ENCODE peak calls at places on chromosomes 11 and 22, in six cellular contexts. P, I, A, G, Z and Q are unnamed samples.

GRCh38 chr11:93020248-93021088 is 51.0 kb downstream of the MTNR1B start:
- DNase-seq in G (no peak), Z (no peak), P (no peak), A (no peak), I (peak; percentile 61), Q (no peak)

GRCh38 chr11:363948-364761 is 5.1 kb upstream of the B4GALNT4 start:
- DNase-seq in Z (peak; percentile 61), P (peak; percentile 47), A (peak; percentile 61), I (peak; percentile 46), G (no peak), Q (peak; percentile 66)

GRCh38 chr11:102226702-102227101 is 90.6 kb upstream of the BIRC3 start:
- DNase-seq in P (no peak), G (no peak), Z (no peak), I (peak; percentile 24), A (no peak), Q (no peak)

GRCh38 chr22:28379075-28379806 is 300.4 kb downstream of the TTC28 start:
- DNase-seq in P (no peak), G (no peak), Z (no peak), I (no peak), A (no peak), Q (no peak)

GRCh38 chr11:35709386-35709785 is 46.8 kb downstream of the TRIM44 start:
- DNase-seq in I (no peak), G (peak; percentile 47), P (no peak), Z (no peak), A (no peak), Q (no peak)

GRCh38 chr11:102560555-102561011 is 30.0 kb upstream of the MMP7 start:
- DNase-seq in I (peak; percentile 42), G (no peak), A (no peak), P (peak; percentile 17), Z (peak; percentile 63), Q (no peak)

GRCh38 chr11:34501500-34501899 is 12.1 kb downstream of the ELF5 start:
- DNase-seq in G (no peak), Z (peak; percentile 94), I (no peak), P (no peak), A (no peak), Q (no peak)

GRCh38 chr22:38467904-38468760 is at the start of gene KDELR3:
- DNase-seq in I (no peak), G (no peak), Z (peak; percentile 94), A (peak; percentile 37), P (no peak), Q (peak; percentile 60)

GRCh38 chr22:41237707-41238569 is 2.8 kb downstream of the CHADL start:
- DNase-seq in P (peak; percentile 86), A (peak; percentile 75), I (no peak), G (peak; percentile 48), Z (peak; percentile 56), Q (peak; percentile 80)

GRCh38 chr11:12546122-12546521 is 128.1 kb upstream of the TEAD1 start:
- DNase-seq in G (no peak), I (no peak), P (no peak), A (no peak), Z (no peak), Q (no peak)

GRCh38 chr22:29202231-29203192 is 3.2 kb upstream of the EMID1 start:
- DNase-seq in G (no peak), A (peak; percentile 11), Z (peak; percentile 56), P (no peak), I (no peak), Q (peak; percentile 34)

GRCh38 chr11:584287-584686 is 8.0 kb downstream of the PHRF1 start:
- DNase-seq in I (no peak), Z (no peak), P (no peak), G (no peak), A (no peak), Q (no peak)

GRCh38 chr11:67351275-67352005 is 1.9 kb downstream of the POLD4 start:
- DNase-seq in A (peak; percentile 69), Z (peak; percentile 83), P (peak; percentile 69), I (no peak), G (peak; percentile 22), Q (peak; percentile 73)

GRCh38 chr22:48429621-48430020 is 1398.1 kb downstream of the BRD1 start:
- DNase-seq in A (no peak), I (no peak), P (no peak), Z (no peak), G (no peak), Q (no peak)

GRCh38 chr22:29979645-29980303 is 96.8 kb downstream of the MTMR3 start:
- DNase-seq in G (no peak), P (no peak), Z (peak; percentile 35), A (no peak), I (no peak), Q (no peak)

GRCh38 chr11:113387605-113388211 is at the start of gene ANKK1:
- DNase-seq in A (no peak), Z (no peak), G (no peak), I (no peak), P (no peak), Q (no peak)

GRCh38 chr11:27018902-27019544 is 21.6 kb upstream of the BBOX1 start:
- DNase-seq in A (no peak), Z (no peak), P (no peak), I (no peak), G (no peak), Q (no peak)

GRCh38 chr11:34680918-34681554 is 60.1 kb downstream of the EHF start:
- DNase-seq in Z (peak; percentile 72), P (no peak), I (peak; percentile 53), G (no peak), A (no peak), Q (no peak)

GRCh38 chr11:43687120-43687791 is 6.7 kb downstream of the HSD17B12 start:
- DNase-seq in G (no peak), P (no peak), I (no peak), A (no peak), Z (no peak), Q (no peak)

GRCh38 chr11:33864479-33864878 is 27.4 kb downstream of the LMO2 start:
- DNase-seq in I (no peak), Z (no peak), P (no peak), A (no peak), G (no peak), Q (no peak)

GRCh38 chr11:2100361-2101170 is 38.6 kb downstream of the IGF2 start:
- DNase-seq in I (no peak), A (no peak), P (no peak), G (no peak), Z (no peak), Q (no peak)

GRCh38 chr11:14117632-14118031 is 155.1 kb downstream of the SPON1 start:
- DNase-seq in Z (no peak), A (no peak), G (no peak), I (no peak), P (no peak), Q (no peak)

GRCh38 chr22:42371112-42371900 is 60.9 kb downstream of the NFAM1 start:
- DNase-seq in G (no peak), P (no peak), I (no peak), A (no peak), Z (no peak), Q (no peak)

GRCh38 chr11:129223260-129223659 is 31.1 kb upstream of the ARHGAP32 start:
- DNase-seq in Z (no peak), P (no peak), I (no peak), A (no peak), G (no peak), Q (no peak)

GRCh38 chr11:62108017-62108750 is 15.6 kb upstream of the INCENP start:
- DNase-seq in Z (peak; percentile 60), I (peak; percentile 48), P (peak; percentile 72), G (peak; percentile 54), A (no peak), Q (no peak)

GRCh38 chr11:106463154-106463553 is 385.7 kb downstream of the AASDHPPT start:
- DNase-seq in I (no peak), Z (no peak), G (peak; percentile 16), P (no peak), A (no peak), Q (no peak)